ENCODE peak calls at places on chromosomes 16 and 17, in eight cellular contexts. L, D, K, A, E, C, M and Y are unnamed samples. For H3K4me1, the result is how much of the 10 kb centered on the place peaks cover.

GRCh38 chr16:2296662-2297505 is 29.0 kb upstream of the RNPS1 start:
- DNase-seq in C (peak), E (no peak), K (no peak), D (no peak), A (no peak), M (peak), L (no peak), Y (peak)

GRCh38 chr17:17972126-17972951 is at the start of the genes DRC3 and TOM1L2:
- DNase-seq in C (peak), K (peak), L (peak), M (peak), A (peak), E (peak), D (peak), Y (peak)

GRCh38 chr16:56350491-56351405 is 74.6 kb downstream of the AMFR start:
- DNase-seq in A (no peak), E (peak), D (no peak), C (peak), L (no peak), M (no peak), K (no peak), Y (no peak)

GRCh38 chr17:75530837-75531723 is 5.6 kb downstream of the LLGL2 start:
- DNase-seq in D (no peak), E (no peak), K (peak), A (no peak), M (no peak), C (no peak), L (no peak), Y (no peak)

GRCh38 chr16:66150691-66151090 is 215.8 kb upstream of the CDH5 start:
- DNase-seq in M (no peak), K (no peak), L (peak), C (no peak), A (no peak), E (no peak), D (no peak), Y (no peak)

GRCh38 chr17:47831934-47832327 is 461 bp downstream of the LRRC46 start:
- DNase-seq in D (no peak), M (no peak), L (no peak), A (no peak), K (no peak), E (no peak), C (no peak), Y (no peak)

GRCh38 chr17:8628609-8629169 is 1.8 kb downstream of the MYH10 start:
- DNase-seq in C (no peak), L (no peak), D (no peak), M (no peak), A (no peak), K (no peak), E (no peak), Y (no peak)

GRCh38 chr17:27888945-27889344 is 4.2 kb downstream of the LYRM9 start:
- DNase-seq in L (no peak), D (no peak), E (no peak), K (peak), A (peak), C (no peak), M (no peak), Y (no peak)

GRCh38 chr16:30609002-30609927 is 924 bp downstream of the ZNF689 start:
- DNase-seq in E (peak), K (peak), C (peak), L (peak), D (no peak), A (peak), M (no peak), Y (peak)

GRCh38 chr17:1200440-1200839 is 20.7 kb upstream of the ABR start:
- DNase-seq in A (no peak), M (no peak), L (no peak), E (peak), D (no peak), K (no peak), C (no peak), Y (no peak)
- H3K4me1 ChIP-seq in A (under half), M (under half), L (under half), E (under half), D (half or more), K (under half), C (under half), Y (under half)

GRCh38 chr17:45828171-45829133 is 16.2 kb upstream of the SPPL2C start:
- DNase-seq in C (no peak), M (no peak), L (no peak), D (no peak), K (no peak), E (no peak), A (no peak), Y (no peak)
- H3K4me1 ChIP-seq in C (under half), M (under half), L (under half), D (under half), K (under half), E (under half), A (under half), Y (under half)

GRCh38 chr17:2401426-2402221 is 764 bp upstream of the MNT start:
- DNase-seq in L (peak), K (peak), M (peak), D (peak), E (peak), C (peak), A (peak), Y (peak)

GRCh38 chr17:2400877-2401425 is at the start of gene MNT:
- DNase-seq in C (peak), M (peak), E (peak), D (peak), L (peak), A (peak), K (peak), Y (peak)

GRCh38 chr17:2400474-2400866 is 390 bp downstream of the MNT start:
- DNase-seq in L (no peak), A (peak), M (peak), D (peak), C (peak), K (no peak), E (peak), Y (peak)

GRCh38 chr17:2403044-2403443 is 2.2 kb upstream of the MNT start:
- DNase-seq in M (no peak), K (no peak), A (no peak), L (no peak), D (no peak), C (peak), E (no peak), Y (no peak)

DNA sequence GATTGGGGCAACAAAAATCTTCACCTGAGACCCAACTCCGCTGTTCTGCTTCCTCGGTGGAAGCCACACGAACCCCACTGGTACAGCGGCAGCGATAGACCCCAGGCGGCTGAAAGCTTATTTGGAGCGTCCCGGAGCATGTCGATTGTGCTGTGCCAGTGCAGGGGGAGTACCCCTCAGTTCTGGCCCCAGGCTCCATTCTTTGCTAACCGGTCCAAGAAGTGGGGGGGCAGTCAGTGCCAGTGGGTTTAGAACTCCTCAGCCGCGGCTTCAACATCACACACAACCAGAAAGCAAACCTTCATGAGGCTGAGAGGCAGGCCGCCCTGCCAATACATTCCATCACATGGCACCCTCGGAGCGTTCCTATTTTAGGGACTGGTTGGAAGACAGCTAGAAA is 1.7 kb upstream of the MNT start:
- DNase-seq in C (peak), K (no peak), D (peak), M (no peak), L (no peak), A (no peak), E (peak), Y (no peak)
- H3K4me1 ChIP-seq in C (under half), K (under half), D (under half), M (half or more), L (under half), A (half or more), E (half or more), Y (half or more)

GRCh38 chr16:73669535-73670274 is 621.8 kb upstream of the ZFHX3 start:
- DNase-seq in A (no peak), L (no peak), C (no peak), M (no peak), E (no peak), K (no peak), D (no peak), Y (no peak)

GRCh38 chr16:73672135-73672534 is 624.2 kb upstream of the ZFHX3 start:
- DNase-seq in K (no peak), C (no peak), M (no peak), E (no peak), D (no peak), A (no peak), L (no peak), Y (no peak)

DNA sequence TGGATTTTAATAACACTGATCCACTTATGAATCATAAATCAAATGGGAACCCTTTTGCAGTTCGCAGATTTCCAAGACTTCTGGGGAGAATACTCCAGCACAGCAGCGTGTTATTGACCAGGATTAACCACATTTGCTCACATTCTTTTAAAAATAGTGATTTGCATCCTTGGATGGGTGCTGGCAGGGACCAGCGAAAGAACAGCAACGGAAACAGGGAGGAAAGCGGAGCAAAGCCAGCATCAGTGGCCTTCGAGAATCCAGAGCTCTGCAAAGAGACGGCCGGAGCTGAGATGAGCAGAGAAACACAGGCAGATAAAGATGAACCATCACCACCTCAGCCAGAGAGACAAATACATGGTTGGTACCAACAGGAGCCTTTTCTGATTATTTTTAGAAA is 623.2 kb upstream of the ZFHX3 start:
- DNase-seq in C (no peak), M (no peak), L (no peak), E (no peak), K (no peak), A (no peak), D (no peak), Y (no peak)
- H3K4me1 ChIP-seq in C (under half), M (under half), L (under half), E (under half), K (under half), A (under half), D (under half), Y (under half)

DNA sequence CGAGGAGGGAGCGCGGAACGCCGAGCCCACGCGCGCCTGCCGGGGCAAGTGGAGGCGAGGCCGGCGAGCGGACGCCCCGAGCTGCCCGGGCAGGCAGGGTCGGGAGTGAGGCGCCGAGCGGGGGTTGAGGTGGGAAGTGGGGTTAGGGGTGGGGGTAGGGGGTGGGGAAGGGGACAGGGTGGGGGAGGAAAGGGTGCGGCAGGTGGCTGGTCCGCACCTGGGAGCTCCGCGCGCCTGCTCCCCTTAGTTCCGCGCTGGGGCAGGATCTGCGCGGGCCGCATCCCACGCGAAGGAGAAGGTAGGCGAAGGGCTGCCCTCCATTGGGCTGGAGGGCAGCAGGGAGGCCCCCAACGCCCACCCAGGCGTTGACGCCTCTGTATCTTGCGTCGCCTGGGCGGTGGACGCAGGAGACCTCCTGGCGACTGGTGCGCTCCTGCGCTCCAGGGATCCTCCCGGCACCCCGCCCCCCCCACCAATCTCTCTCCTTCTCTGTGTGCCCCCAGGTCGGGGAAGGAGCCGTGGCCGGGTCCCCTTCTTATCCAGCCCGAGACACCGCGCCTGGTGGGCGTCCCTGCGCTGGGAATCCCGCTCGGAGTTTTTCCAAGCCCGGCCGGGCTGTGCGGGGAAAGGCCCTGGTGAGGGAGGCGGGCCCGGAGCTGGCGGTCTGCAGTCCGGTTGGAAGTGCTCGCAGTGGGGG is 51.3 kb upstream of the AMZ2 start:
- DNase-seq in K (no peak), A (peak), M (no peak), D (no peak), E (no peak), L (no peak), C (no peak), Y (no peak)
- H3K4me1 ChIP-seq in K (under half), A (under half), M (under half), D (under half), E (under half), L (under half), C (under half), Y (under half)

DNA sequence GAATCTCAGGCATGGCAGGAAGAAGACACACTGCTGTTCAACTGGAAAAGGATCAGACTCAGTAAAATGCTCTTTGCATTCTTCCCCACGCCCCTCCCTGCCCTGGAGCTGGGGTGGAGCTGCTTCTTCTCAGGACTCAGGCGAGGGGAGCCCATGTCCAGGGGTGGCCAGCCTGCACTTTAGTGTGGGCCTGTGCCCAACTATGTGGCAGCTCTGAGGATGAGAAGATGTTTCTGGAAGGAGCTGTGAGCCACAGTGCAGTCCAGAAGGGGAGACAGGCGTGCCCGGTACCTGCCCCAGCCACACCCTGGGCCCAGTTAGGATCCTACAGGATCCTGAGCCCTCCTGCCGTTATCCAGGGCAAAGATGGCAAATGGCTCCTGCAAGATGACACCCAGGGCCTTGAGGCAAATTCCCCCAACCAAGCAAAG is 120.3 kb downstream of the ANKRD11 start:
- DNase-seq in E (no peak), L (no peak), M (no peak), A (no peak), K (no peak), C (no peak), D (no peak), Y (no peak)
- H3K4me1 ChIP-seq in E (under half), L (under half), M (under half), A (under half), K (under half), C (under half), D (half or more), Y (half or more)

GRCh38 chr16:28187595-28188004 is 24.2 kb downstream of the XPO6 start:
- DNase-seq in E (no peak), M (no peak), A (no peak), D (peak), L (no peak), K (no peak), C (no peak), Y (no peak)

GRCh38 chr16:28184625-28185024 is 27.1 kb downstream of the XPO6 start:
- DNase-seq in M (no peak), D (no peak), A (no peak), L (no peak), E (no peak), C (no peak), K (no peak), Y (no peak)

GRCh38 chr16:28188085-28188916 is 23.5 kb downstream of the XPO6 start:
- DNase-seq in K (no peak), M (no peak), A (no peak), C (no peak), E (no peak), D (no peak), L (no peak), Y (no peak)

GRCh38 chr16:28189237-28189636 is 22.5 kb downstream of the XPO6 start:
- DNase-seq in C (no peak), M (peak), K (no peak), L (no peak), E (no peak), D (peak), A (no peak), Y (no peak)

GRCh38 chr16:28186752-28187151 is 25.0 kb downstream of the XPO6 start:
- DNase-seq in K (no peak), A (no peak), D (peak), M (no peak), E (no peak), L (no peak), C (no peak), Y (no peak)
- H3K4me1 ChIP-seq in K (under half), A (under half), D (half or more), M (half or more), E (under half), L (under half), C (under half), Y (half or more)

GRCh38 chr16:89563639-89564392 is 3.3 kb downstream of the RPL13 start:
- DNase-seq in A (no peak), M (no peak), D (no peak), K (no peak), L (no peak), E (no peak), C (no peak), Y (no peak)

GRCh38 chr16:89564476-89565255 is 4.2 kb downstream of the RPL13 start:
- DNase-seq in E (no peak), A (no peak), K (no peak), C (no peak), M (no peak), D (no peak), L (no peak), Y (no peak)

GRCh38 chr16:89561195-89562026 is 929 bp downstream of the RPL13 start:
- DNase-seq in D (peak), E (no peak), A (no peak), K (no peak), C (no peak), L (no peak), M (no peak), Y (no peak)

GRCh38 chr16:89562027-89562599 is 1.6 kb downstream of the RPL13 start:
- DNase-seq in C (no peak), L (no peak), E (no peak), M (peak), D (no peak), A (no peak), K (no peak), Y (no peak)

GRCh38 chr16:89562939-89563338 is 2.5 kb downstream of the RPL13 start:
- DNase-seq in L (no peak), K (no peak), E (no peak), C (no peak), D (no peak), M (no peak), A (no peak), Y (no peak)
- H3K4me1 ChIP-seq in L (under half), K (under half), E (under half), C (under half), D (half or more), M (half or more), A (under half), Y (under half)

GRCh38 chr17:50132104-50132794 is 2.3 kb upstream of the SAMD14 start:
- DNase-seq in L (no peak), E (no peak), C (no peak), K (no peak), M (no peak), A (no peak), D (no peak), Y (no peak)
- H3K4me1 ChIP-seq in L (under half), E (under half), C (under half), K (under half), M (half or more), A (under half), D (under half), Y (half or more)